ENCODE peak calls at places on chromosome 9, in five cellular contexts. R, H, J, C and K are unnamed samples.

GRCh38 chr9:127987103-127987614 is 6.4 kb upstream of the EEIG1 start:
- DNase-seq in R (no peak), H (peak), J (peak), C (no peak), K (no peak)

GRCh38 chr9:101705135-101705661 is 33.2 kb downstream of the GRIN3A start:
- DNase-seq in R (no peak), H (peak), J (peak), C (no peak), K (no peak)

GRCh38 chr9:121518634-121519033 is 19.0 kb upstream of the GGTA1 start:
- DNase-seq in R (no peak), H (no peak), J (no peak), C (no peak), K (no peak)

GRCh38 chr9:77293949-77294348 is 116.6 kb downstream of the VPS13A start:
- DNase-seq in R (no peak), H (no peak), J (no peak), C (no peak), K (no peak)

GRCh38 chr9:18396102-18396728 is 77.7 kb upstream of the ADAMTSL1 start:
- DNase-seq in R (no peak), H (peak), J (no peak), C (no peak), K (no peak)

GRCh38 chr9:18149457-18150011 is 324.4 kb upstream of the ADAMTSL1 start:
- DNase-seq in R (no peak), H (peak), J (no peak), C (no peak), K (no peak)

GRCh38 chr9:100228352-100228869 is 124.3 kb downstream of the TEX10 start:
- DNase-seq in R (no peak), H (no peak), J (no peak), C (no peak), K (no peak)

GRCh38 chr9:115296831-115297565 is 179.0 kb upstream of the TNC start:
- DNase-seq in R (no peak), H (no peak), J (no peak), C (no peak), K (no peak)

GRCh38 chr9:22722492-22722891 is 275.9 kb downstream of the DMRTA1 start:
- DNase-seq in R (no peak), H (peak), J (no peak), C (no peak), K (no peak)

GRCh38 chr9:133701981-133702797 is 36.0 kb downstream of the SARDH start:
- DNase-seq in R (no peak), H (no peak), J (no peak), C (peak), K (peak)

GRCh38 chr9:135344523-135344901 is 135.1 kb upstream of the PPP1R26 start:
- DNase-seq in R (no peak), H (no peak), J (no peak), C (no peak), K (no peak)

GRCh38 chr9:93864029-93864428 is 91.1 kb downstream of the BARX1 start:
- DNase-seq in R (no peak), H (no peak), J (no peak), C (no peak), K (no peak)

GRCh38 chr9:106885451-106885850 is 22.5 kb downstream of the ZNF462 start:
- DNase-seq in R (no peak), H (peak), J (no peak), C (no peak), K (no peak)

GRCh38 chr9:71607571-71607970 is 160.7 kb downstream of the CEMIP2 start:
- DNase-seq in R (no peak), H (peak), J (no peak), C (no peak), K (no peak)

GRCh38 chr9:105994970-105995369 is 300.6 kb downstream of the TMEM38B start:
- DNase-seq in R (no peak), H (peak), J (no peak), C (no peak), K (no peak)

GRCh38 chr9:18061856-18062255 is 412.1 kb upstream of the ADAMTSL1 start:
- DNase-seq in R (no peak), H (peak), J (no peak), C (no peak), K (no peak)

GRCh38 chr9:21965401-21965951 is 28.7 kb downstream of the CDKN2A start:
- DNase-seq in R (no peak), H (peak), J (peak), C (no peak), K (no peak)

GRCh38 chr9:95268681-95269080 is 48.8 kb downstream of the FANCC start:
- DNase-seq in R (peak), H (peak), J (no peak), C (no peak), K (no peak)

GRCh38 chr9:79572891-79573696 is 1.3 kb downstream of the TLE4 start:
- DNase-seq in R (no peak), H (no peak), J (peak), C (peak), K (peak)